ENCODE peak calls at places on chromosomes 7 and 10, in ten cellular contexts. P is transverse colon, U is esophagus muscularis mucosa, S is upper lobe of left lung, A is breast epithelium, Q is SK-N-SH, H is GM23338, M is GM12892, E is prostate gland, J is stomach. C is an unnamed sample.
A peak's percentile ranks its signal among the peaks of the same experiment; 100 is the strongest.

GRCh38 chr7:1238363-1239331 is 6.0 kb downstream of the UNCX start:
- DNase-seq in P (no peak), U (no peak), S (no peak), A (no peak), Q (no peak), H (peak; percentile 64), M (no peak), E (no peak), J (no peak), C (no peak)

GRCh38 chr7:45646207-45646821 is 72.1 kb downstream of the ADCY1 start:
- DNase-seq in P (no peak), U (no peak), S (no peak), A (peak; percentile 37), Q (no peak), H (no peak), M (no peak), E (no peak), J (peak; percentile 1), C (no peak)

GRCh38 chr10:116694253-116694926 is 48.0 kb downstream of the HSPA12A start:
- DNase-seq in P (no peak), U (no peak), S (no peak), A (no peak), Q (no peak), H (peak; percentile 84), M (no peak), E (no peak), J (no peak), C (no peak)

GRCh38 chr7:63900394-63901203 is 98.0 kb upstream of the ZNF722 start:
- DNase-seq in P (peak; percentile 67), U (peak; percentile 97), S (peak; percentile 93), A (peak; percentile 86), Q (peak; percentile 95), H (no peak), M (no peak), E (peak; percentile 95), J (peak; percentile 56), C (no peak)

GRCh38 chr7:135981958-135982646 is 4.9 kb upstream of the MTPN start:
- DNase-seq in P (no peak), U (no peak), S (no peak), A (no peak), Q (no peak), H (no peak), M (no peak), E (no peak), J (no peak), C (no peak)

GRCh38 chr10:28734940-28735759 is 57.8 kb downstream of the BAMBI start:
- DNase-seq in P (no peak), U (no peak), S (no peak), A (no peak), Q (peak; percentile 9), H (no peak), M (no peak), E (no peak), J (no peak), C (no peak)

GRCh38 chr7:47008461-47008860 is 573.5 kb downstream of the TNS3 start:
- DNase-seq in P (no peak), U (no peak), S (no peak), A (no peak), Q (no peak), H (no peak), M (no peak), E (no peak), J (no peak), C (no peak)

GRCh38 chr7:70006411-70006920 is 408.2 kb downstream of the AUTS2 start:
- DNase-seq in P (no peak), U (no peak), S (no peak), A (no peak), Q (no peak), H (no peak), M (no peak), E (no peak), J (no peak), C (no peak)

GRCh38 chr7:157954901-157955300 is 618.1 kb downstream of the DNAJB6 start:
- DNase-seq in P (no peak), U (no peak), S (no peak), A (no peak), Q (no peak), H (no peak), M (no peak), E (no peak), J (no peak), C (no peak)

GRCh38 chr7:17041324-17041723 is 159.5 kb upstream of the AGR3 start:
- DNase-seq in P (no peak), U (no peak), S (no peak), A (no peak), Q (no peak), H (no peak), M (no peak), E (no peak), J (no peak), C (no peak)

GRCh38 chr7:136874393-136875032 is 6.1 kb downstream of the CHRM2 start:
- DNase-seq in P (no peak), U (no peak), S (no peak), A (no peak), Q (peak; percentile 72), H (peak; percentile 75), M (no peak), E (no peak), J (no peak), C (no peak)

GRCh38 chr7:135744938-135745701 is 3.5 kb downstream of the FAM180A start:
- DNase-seq in P (no peak), U (no peak), S (no peak), A (no peak), Q (no peak), H (no peak), M (no peak), E (no peak), J (no peak), C (no peak)

GRCh38 chr10:52740913-52741675 is 31.5 kb downstream of the MBL2 start:
- DNase-seq in P (peak; percentile 23), U (peak; percentile 90), S (no peak), A (no peak), Q (peak; percentile 44), H (peak; percentile 85), M (no peak), E (no peak), J (peak; percentile 55), C (no peak)

GRCh38 chr10:29896053-29896452 is 163.3 kb downstream of the JCAD start:
- DNase-seq in P (no peak), U (no peak), S (no peak), A (no peak), Q (no peak), H (no peak), M (no peak), E (no peak), J (no peak), C (no peak)

GRCh38 chr7:155804897-155805825 is 7.1 kb downstream of the SHH start:
- DNase-seq in P (peak; percentile 61), U (no peak), S (peak; percentile 93), A (no peak), Q (peak; percentile 99), H (peak; percentile 87), M (peak; percentile 81), E (peak; percentile 26), J (peak; percentile 68), C (peak; percentile 87)

GRCh38 chr7:140653319-140654108 is 12.9 kb upstream of the DENND2A start:
- DNase-seq in P (peak; percentile 67), U (no peak), S (no peak), A (peak; percentile 27), Q (peak; percentile 87), H (peak; percentile 95), M (no peak), E (peak; percentile 75), J (peak; percentile 62), C (no peak)

GRCh38 chr10:108490931-108491330 is 1326.4 kb upstream of the SORCS1 start:
- DNase-seq in P (no peak), U (no peak), S (no peak), A (no peak), Q (no peak), H (no peak), M (no peak), E (no peak), J (no peak), C (no peak)

GRCh38 chr10:132139526-132139925 is 47.2 kb upstream of the DPYSL4 start:
- DNase-seq in P (no peak), U (no peak), S (no peak), A (no peak), Q (no peak), H (no peak), M (no peak), E (no peak), J (no peak), C (no peak)
- TF ChIP-seq POLR2AphosphoS5 in P (no peak), U (no peak), S (no peak), A (no peak), Q (no peak), H (no peak), M (no peak), E (no peak), J (no peak), C (no peak)

DNA sequence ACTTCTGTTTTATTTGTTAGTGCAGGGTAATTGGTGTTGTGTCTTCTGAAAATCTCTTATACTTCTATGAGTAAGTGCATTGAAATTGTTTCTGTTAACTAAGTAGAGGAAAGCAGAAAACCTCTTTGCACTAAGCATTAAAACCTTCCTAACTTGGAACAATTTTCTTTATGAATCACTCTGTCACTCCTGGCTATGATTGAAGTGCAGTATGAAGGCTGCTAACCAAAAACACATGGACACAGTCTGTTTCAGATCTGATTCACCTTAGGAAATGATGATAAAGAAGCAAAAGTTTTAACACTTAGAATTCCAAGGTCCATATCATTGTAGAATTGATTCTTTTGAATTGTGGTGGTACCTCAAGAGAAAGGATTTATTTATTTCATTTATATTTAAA is 41.9 kb downstream of the MET start:
- DNase-seq in P (no peak), U (no peak), S (no peak), A (no peak), Q (no peak), H (no peak), M (no peak), E (no peak), J (no peak), C (no peak)
- TF ChIP-seq POLR2AphosphoS5 in P (no peak), U (no peak), S (no peak), A (no peak), Q (peak; percentile 84), H (no peak), M (no peak), E (no peak), J (no peak), C (no peak)

GRCh38 chr10:48209246-48209645 is 65.2 kb downstream of the FRMPD2 start:
- DNase-seq in P (no peak), U (no peak), S (no peak), A (no peak), Q (no peak), H (no peak), M (no peak), E (no peak), J (no peak), C (no peak)
- TF ChIP-seq POLR2AphosphoS5 in P (no peak), U (no peak), S (no peak), A (no peak), Q (no peak), H (no peak), M (no peak), E (no peak), J (no peak), C (no peak)

GRCh38 chr7:9307131-9307530 is 873.7 kb downstream of the NXPH1 start:
- DNase-seq in P (no peak), U (no peak), S (no peak), A (no peak), Q (no peak), H (no peak), M (no peak), E (no peak), J (no peak), C (no peak)

DNA sequence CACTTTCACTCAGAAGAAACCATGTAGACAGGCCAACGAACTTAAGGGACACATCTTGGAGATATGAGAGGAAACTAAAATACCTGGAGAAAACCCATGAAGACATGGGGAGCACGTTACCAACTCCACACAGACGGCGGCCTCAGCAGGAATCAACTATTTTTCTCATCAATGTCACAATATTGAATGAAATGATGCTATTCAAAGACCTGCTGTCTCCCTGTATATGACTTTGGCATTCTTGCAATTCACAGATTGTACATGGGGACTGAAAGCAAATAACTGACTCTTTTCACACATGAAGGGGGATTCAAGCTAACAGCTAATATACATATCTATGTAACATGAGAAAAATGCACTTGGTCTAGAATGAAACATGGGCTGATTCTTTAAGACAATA is 869.0 kb downstream of the NXPH1 start:
- DNase-seq in P (no peak), U (no peak), S (no peak), A (no peak), Q (no peak), H (no peak), M (no peak), E (no peak), J (no peak), C (no peak)
- TF ChIP-seq POLR2AphosphoS5 in P (no peak), U (no peak), S (no peak), A (no peak), Q (no peak), H (no peak), M (no peak), E (no peak), J (no peak), C (no peak)